ENCODE peak calls at places on chromosomes 1 and 21, in seven cellular contexts. J, H, F, D, S, C and V are unnamed samples.

GRCh38 chr1:58162952-58163550 is 383.5 kb downstream of the OMA1 start:
- DNase-seq in J (peak; percentile 61), H (peak; percentile 47), F (no peak), D (peak; percentile 41), S (peak; percentile 31), C (peak; percentile 57), V (peak; percentile 67)

GRCh38 chr21:15848632-15849031 is 118.8 kb downstream of the USP25 start:
- DNase-seq in J (no peak), H (no peak), F (no peak), D (no peak), S (no peak), C (no peak), V (no peak)

GRCh38 chr1:25990702-25991395 is 7.0 kb downstream of the PAFAH2 start:
- DNase-seq in J (no peak), H (no peak), F (no peak), D (no peak), S (no peak), C (no peak), V (no peak)

GRCh38 chr21:45583831-45584509 is 41.7 kb upstream of the SLC19A1 start:
- DNase-seq in J (no peak), H (no peak), F (no peak), D (no peak), S (no peak), C (no peak), V (no peak)

GRCh38 chr1:27994060-27994459 is 34.3 kb downstream of the XKR8 start:
- DNase-seq in J (no peak), H (no peak), F (no peak), D (no peak), S (no peak), C (no peak), V (no peak)

GRCh38 chr1:66570196-66570595 is 36.2 kb downstream of the SGIP1 start:
- DNase-seq in J (no peak), H (no peak), F (no peak), D (no peak), S (no peak), C (no peak), V (no peak)

GRCh38 chr1:63463248-63463647 is 59.8 kb downstream of the ITGB3BP start:
- DNase-seq in J (no peak), H (no peak), F (no peak), D (no peak), S (no peak), C (no peak), V (no peak)

GRCh38 chr1:214438530-214438929 is 112.9 kb downstream of the PTPN14 start:
- DNase-seq in J (no peak), H (no peak), F (no peak), D (no peak), S (no peak), C (no peak), V (no peak)

GRCh38 chr21:34612056-34612455 is 2.9 kb downstream of the RCAN1 start:
- DNase-seq in J (no peak), H (no peak), F (no peak), D (no peak), S (no peak), C (no peak), V (no peak)

GRCh38 chr1:14267991-14268390 is 330.5 kb upstream of the KAZN start:
- DNase-seq in J (no peak), H (no peak), F (no peak), D (no peak), S (no peak), C (no peak), V (peak; percentile 12)

GRCh38 chr1:78145105-78145580 is 99.4 kb downstream of the GIPC2 start:
- DNase-seq in J (peak; percentile 57), H (peak; percentile 56), F (no peak), D (peak; percentile 48), S (no peak), C (peak; percentile 56), V (peak; percentile 71)

GRCh38 chr1:183567584-183567983 is 22.7 kb downstream of the NCF2 start:
- DNase-seq in J (peak; percentile 81), H (no peak), F (peak; percentile 17), D (no peak), S (no peak), C (no peak), V (no peak)
- TF ChIP-seq JUND in J (peak; percentile 53), H (no peak), F (no peak), D (no peak), S (no peak), C (no peak), V (no peak)

GRCh38 chr1:225937048-225937968 is 3.7 kb downstream of the LEFTY2 start:
- DNase-seq in J (no peak), H (no peak), F (no peak), D (no peak), S (no peak), C (no peak), V (peak; percentile 36)
- TF ChIP-seq JUND in J (no peak), H (no peak), F (no peak), D (no peak), S (no peak), C (no peak), V (no peak)

GRCh38 chr1:163544441-163544840 is 222.7 kb downstream of the NUF2 start:
- DNase-seq in J (no peak), H (no peak), F (no peak), D (no peak), S (no peak), C (peak; percentile 11), V (peak; percentile 44)
- TF ChIP-seq JUND in J (no peak), H (no peak), F (no peak), D (no peak), S (no peak), C (no peak), V (no peak)

GRCh38 chr1:158564608-158565007 is 5.8 kb downstream of the OR6P1 start:
- DNase-seq in J (no peak), H (no peak), F (no peak), D (no peak), S (no peak), C (no peak), V (no peak)
- TF ChIP-seq JUND in J (no peak), H (no peak), F (no peak), D (no peak), S (no peak), C (no peak), V (no peak)

DNA sequence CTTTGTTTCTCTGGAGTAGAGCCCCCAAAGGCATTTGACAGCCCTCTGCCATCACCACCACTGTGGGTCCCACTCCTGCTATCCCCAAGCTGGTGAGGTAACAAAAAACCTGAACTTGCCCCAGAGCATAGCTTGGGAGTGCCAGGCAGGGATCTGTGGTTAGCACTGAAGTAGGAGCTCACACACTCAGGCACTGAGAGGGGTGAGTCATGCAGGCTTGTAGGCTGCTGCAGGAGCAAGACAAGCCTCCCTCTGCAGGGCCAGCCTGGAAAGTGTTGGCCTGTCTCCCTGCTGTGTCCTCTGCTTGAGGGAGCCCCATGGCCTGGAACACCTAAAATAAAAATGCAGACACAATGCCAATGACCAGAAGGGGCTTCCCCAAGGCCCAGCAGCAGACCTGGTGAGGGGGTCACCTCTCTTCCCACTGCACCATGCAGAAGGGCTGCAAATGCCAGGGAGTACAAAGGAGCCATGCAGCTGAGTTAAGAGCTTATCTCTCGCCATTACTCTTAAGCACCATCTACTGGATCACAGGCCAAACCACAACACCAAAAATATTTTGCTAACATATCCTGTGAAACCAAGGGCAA is 108.9 kb upstream of the POGK start:
- DNase-seq in J (peak; percentile 91), H (peak; percentile 24), F (no peak), D (no peak), S (no peak), C (no peak), V (no peak)
- TF ChIP-seq JUND in J (peak; percentile 100), H (no peak), F (no peak), D (no peak), S (no peak), C (no peak), V (no peak)

GRCh38 chr1:47780469-47780995 is 216.7 kb downstream of the TRABD2B start:
- DNase-seq in J (peak; percentile 13), H (no peak), F (no peak), D (no peak), S (no peak), C (peak; percentile 30), V (no peak)

GRCh38 chr1:47784294-47784650 is 212.9 kb downstream of the TRABD2B start:
- DNase-seq in J (no peak), H (no peak), F (no peak), D (no peak), S (no peak), C (no peak), V (no peak)

GRCh38 chr1:47781171-47781959 is 215.8 kb downstream of the TRABD2B start:
- DNase-seq in J (no peak), H (no peak), F (no peak), D (no peak), S (no peak), C (no peak), V (peak; percentile 36)

GRCh38 chr1:47783638-47784293 is 213.4 kb downstream of the TRABD2B start:
- DNase-seq in J (no peak), H (no peak), F (no peak), D (no peak), S (no peak), C (peak; percentile 31), V (no peak)

GRCh38 chr1:47782414-47783165 is 214.6 kb downstream of the TRABD2B start:
- DNase-seq in J (no peak), H (no peak), F (no peak), D (no peak), S (no peak), C (no peak), V (no peak)
- TF ChIP-seq JUND in J (no peak), H (no peak), F (no peak), D (no peak), S (no peak), C (no peak), V (no peak)